ENCODE peak calls at places on chromosomes 11 and 22, in four cellular contexts. E, Q, K and T are unnamed samples.

GRCh38 chr22:43891360-43892182 is at the start of gene PNPLA5:
- DNase-seq in E (peak; percentile 15), Q (no peak), K (no peak), T (no peak)

GRCh38 chr11:57781529-57781943 is 19.9 kb downstream of the CTNND1 start:
- DNase-seq in E (peak; percentile 38), Q (no peak), K (no peak), T (no peak)

GRCh38 chr11:68043349-68044144 is 4.7 kb downstream of the TCIRG1 start:
- DNase-seq in E (peak; percentile 90), Q (no peak), K (no peak), T (no peak)

GRCh38 chr11:6505577-6506240 is 8.6 kb downstream of the DNHD1 start:
- DNase-seq in E (peak; percentile 36), Q (peak; percentile 25), K (no peak), T (peak; percentile 29)

GRCh38 chr22:47162865-47163264 is 400.4 kb downstream of the TBC1D22A start:
- DNase-seq in E (no peak), Q (no peak), K (no peak), T (no peak)

GRCh38 chr11:32255876-32256275 is 165.0 kb downstream of the RCN1 start:
- DNase-seq in E (no peak), Q (no peak), K (no peak), T (no peak)

GRCh38 chr11:58776891-58777451 is 45.2 kb upstream of the GLYAT start:
- DNase-seq in E (no peak), Q (no peak), K (no peak), T (no peak)

GRCh38 chr11:15101072-15101701 is 13.5 kb upstream of the INSC start:
- DNase-seq in E (peak; percentile 62), Q (peak; percentile 39), K (no peak), T (peak; percentile 81)

GRCh38 chr11:110473666-110474065 is 43.9 kb downstream of the FDX1 start:
- DNase-seq in E (no peak), Q (peak; percentile 14), K (no peak), T (no peak)

GRCh38 chr11:70618471-70619101 is 220.3 kb downstream of the CTTN start:
- DNase-seq in E (no peak), Q (no peak), K (no peak), T (no peak)

GRCh38 chr11:128488471-128488870 is 98.9 kb downstream of the ETS1 start:
- DNase-seq in E (no peak), Q (no peak), K (no peak), T (no peak)

GRCh38 chr22:47251911-47252310 is 489.5 kb downstream of the TBC1D22A start:
- DNase-seq in E (no peak), Q (no peak), K (no peak), T (no peak)

GRCh38 chr11:77518471-77518870 is 44.6 kb upstream of the PAK1 start:
- DNase-seq in E (no peak), Q (no peak), K (no peak), T (no peak)

GRCh38 chr11:134098566-134099184 is 29.8 kb downstream of the JAM3 start:
- DNase-seq in E (no peak), Q (peak; percentile 18), K (no peak), T (no peak)

GRCh38 chr11:116366980-116367640 is 405.7 kb downstream of the BUD13 start:
- DNase-seq in E (no peak), Q (peak; percentile 83), K (no peak), T (no peak)

GRCh38 chr11:73229321-73230275 is 11.5 kb downstream of the P2RY2 start:
- DNase-seq in E (no peak), Q (no peak), K (no peak), T (no peak)

GRCh38 chr22:39430576-39431150 is 26.1 kb upstream of the MGAT3 start:
- DNase-seq in E (no peak), Q (no peak), K (no peak), T (no peak)

GRCh38 chr22:50544078-50544745 is 1.5 kb upstream of the KLHDC7B start:
- DNase-seq in E (no peak), Q (no peak), K (no peak), T (peak; percentile 91)

GRCh38 chr11:67252831-67253239 is 13.4 kb upstream of the GRK2 start:
- DNase-seq in E (no peak), Q (no peak), K (no peak), T (no peak)

GRCh38 chr11:67648796-67649613 is 1.5 kb downstream of the ACY3 start:
- DNase-seq in E (no peak), Q (no peak), K (peak; percentile 57), T (no peak)

GRCh38 chr11:84687433-84687832 is 939.7 kb downstream of the DLG2 start:
- DNase-seq in E (no peak), Q (no peak), K (no peak), T (no peak)

GRCh38 chr11:85934599-85935169 is 79.5 kb downstream of the CCDC83 start:
- DNase-seq in E (no peak), Q (no peak), K (no peak), T (no peak)

GRCh38 chr22:43821606-43822425 is 9.7 kb upstream of the EFCAB6 start:
- DNase-seq in E (no peak), Q (no peak), K (no peak), T (no peak)

GRCh38 chr11:59173080-59173963 is 1.4 kb downstream of the DTX4 start:
- DNase-seq in E (no peak), Q (peak; percentile 13), K (no peak), T (no peak)

GRCh38 chr22:34324763-34325162 is 404.5 kb upstream of the LARGE1 start:
- DNase-seq in E (no peak), Q (no peak), K (no peak), T (no peak)

GRCh38 chr11:74650498-74650897 is 58.1 kb downstream of the POLD3 start:
- DNase-seq in E (no peak), Q (no peak), K (no peak), T (no peak)

GRCh38 chr11:103659743-103660142 is 376.7 kb upstream of the DDI1 start:
- DNase-seq in E (no peak), Q (no peak), K (no peak), T (no peak)

GRCh38 chr11:6771926-6772898 is at the start of gene OR2AG2:
- DNase-seq in E (no peak), Q (no peak), K (peak; percentile 37), T (no peak)

GRCh38 chr11:113778111-113778910 is 1.3 kb upstream of the CLDN25 start:
- DNase-seq in E (no peak), Q (peak; percentile 40), K (no peak), T (no peak)

GRCh38 chr11:1751521-1751921 is 1.1 kb upstream of the IFITM10 start:
- DNase-seq in E (no peak), Q (no peak), K (no peak), T (no peak)

GRCh38 chr11:1750840-1751520 is 585 bp upstream of the IFITM10 start:
- DNase-seq in E (no peak), Q (no peak), K (no peak), T (no peak)

GRCh38 chr11:1749020-1749758 is 1.2 kb downstream of the IFITM10 start:
- DNase-seq in E (no peak), Q (no peak), K (no peak), T (no peak)

GRCh38 chr11:1749787-1750351 is 526 bp downstream of the IFITM10 start:
- DNase-seq in E (no peak), Q (no peak), K (no peak), T (no peak)

DNA sequence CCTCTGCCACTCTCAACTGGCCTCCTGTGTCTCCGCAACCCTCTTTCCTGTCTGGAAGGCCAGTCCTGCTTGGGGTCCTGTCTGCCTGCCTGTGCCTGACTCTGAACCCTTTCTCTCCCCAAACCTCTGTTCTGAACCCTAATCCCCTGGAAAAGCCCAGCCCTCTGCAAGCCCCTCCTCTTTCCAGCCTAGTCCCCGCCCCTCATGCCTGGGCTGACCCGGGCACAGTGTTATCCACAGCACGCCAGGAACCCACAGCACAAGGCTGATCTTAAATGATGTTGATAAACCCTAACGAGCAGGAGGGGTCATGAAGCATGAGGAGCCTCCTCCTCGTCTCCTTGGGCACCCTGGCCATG is at the start of gene IFITM10:
- DNase-seq in E (no peak), Q (no peak), K (no peak), T (no peak)
- TF ChIP-seq FOXK2 in E (no peak), Q (no peak), K (no peak), T (no peak)

GRCh38 chr11:2221024-2221423 is 49.4 kb downstream of the ASCL2 start:
- DNase-seq in E (no peak), Q (no peak), K (no peak), T (no peak)

GRCh38 chr11:2220173-2220771 is 48.7 kb upstream of the TH start:
- DNase-seq in E (no peak), Q (no peak), K (no peak), T (no peak)

GRCh38 chr11:2218234-2218633 is 46.6 kb upstream of the TH start:
- DNase-seq in E (no peak), Q (no peak), K (no peak), T (no peak)

GRCh38 chr11:2217211-2218081 is 45.8 kb upstream of the TH start:
- DNase-seq in E (no peak), Q (no peak), K (no peak), T (peak; percentile 5)

GRCh38 chr11:2219318-2220017 is 47.9 kb upstream of the TH start:
- DNase-seq in E (no peak), Q (no peak), K (no peak), T (no peak)
- TF ChIP-seq FOXK2 in E (no peak), Q (no peak), K (no peak), T (no peak)

DNA sequence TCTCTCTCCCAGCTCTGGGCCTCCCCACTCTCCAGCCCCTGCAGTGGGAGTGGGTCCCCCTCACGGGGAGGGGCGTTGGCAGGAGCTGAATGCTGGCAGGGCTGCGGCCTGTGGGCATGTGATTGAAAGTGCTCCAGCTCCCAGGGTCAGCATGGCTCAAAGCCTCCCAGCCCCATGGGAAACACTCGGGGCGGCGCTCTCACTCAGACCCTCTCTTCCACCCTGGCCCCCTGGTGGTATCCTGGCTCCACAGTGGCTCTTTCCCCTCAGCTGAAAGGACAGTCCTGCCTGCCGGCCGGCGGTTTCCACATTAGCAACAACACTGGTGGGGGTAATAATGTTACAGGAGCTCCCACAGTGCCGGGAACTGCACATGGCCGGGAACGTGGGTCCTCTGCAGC is 35.5 kb downstream of the POLR3H start:
- DNase-seq in E (no peak), Q (no peak), K (no peak), T (no peak)
- TF ChIP-seq FOXK2 in E (no peak), Q (no peak), K (no peak), T (no peak)

GRCh38 chr22:25397616-25398015 is 166.9 kb upstream of the GRK3 start:
- DNase-seq in E (no peak), Q (no peak), K (no peak), T (no peak)

GRCh38 chr22:25396615-25397200 is 167.8 kb upstream of the GRK3 start:
- DNase-seq in E (no peak), Q (peak; percentile 67), K (no peak), T (no peak)

GRCh38 chr22:25395468-25395867 is 169.0 kb upstream of the GRK3 start:
- DNase-seq in E (no peak), Q (no peak), K (no peak), T (no peak)

GRCh38 chr22:25393121-25393805 is 171.2 kb upstream of the GRK3 start:
- DNase-seq in E (no peak), Q (no peak), K (no peak), T (no peak)

DNA sequence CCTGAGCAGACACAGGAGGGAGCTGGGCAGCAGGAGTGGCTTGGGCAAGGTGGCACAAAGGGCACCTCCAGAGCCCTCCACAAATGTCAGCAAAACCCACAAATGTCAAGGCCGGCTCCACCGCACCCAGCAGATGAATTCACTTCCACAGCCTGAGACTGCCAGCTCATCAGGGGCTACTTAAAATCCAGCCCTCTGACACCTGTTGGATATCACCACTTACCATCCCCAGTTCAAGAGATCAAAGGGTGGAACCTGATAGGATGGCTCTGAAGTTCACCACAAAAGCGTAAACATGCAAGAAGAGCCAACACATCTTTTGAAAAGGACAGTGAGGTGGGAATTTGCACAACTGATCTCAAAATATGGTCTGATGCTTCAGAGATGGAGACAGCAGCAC is 168.6 kb upstream of the GRK3 start:
- DNase-seq in E (no peak), Q (peak; percentile 91), K (no peak), T (no peak)
- TF ChIP-seq FOXK2 in E (no peak), Q (peak; percentile 75), K (no peak), T (no peak)